ENCODE peak calls at places on chromosomes 6 and 20, in six cellular contexts. D is fibroblast of lung, L is left ventricle myocardium inferior, N is left lung, V is heart right ventricle, U is testis. M is an unnamed sample.

GRCh38 chr20:6173481-6173880 is 50.7 kb upstream of the FERMT1 start:
- DNase-seq in D (no peak), L (no peak), V (no peak), U (no peak), N (no peak), M (no peak)

GRCh38 chr6:159540152-159540551 is 152.9 kb downstream of the SOD2 start:
- DNase-seq in N (no peak), V (no peak), U (no peak), L (no peak), D (no peak), M (no peak)

GRCh38 chr20:1272368-1273155 is 6.5 kb downstream of the SNPH start:
- DNase-seq in U (peak), N (no peak), V (no peak), L (no peak), D (no peak), M (no peak)

GRCh38 chr6:30926644-30927043 is 5.3 kb downstream of the SFTA2 start:
- DNase-seq in U (no peak), V (no peak), L (no peak), D (no peak), N (peak), M (no peak)

GRCh38 chr20:51382986-51383821 is 159.3 kb downstream of the NFATC2 start:
- DNase-seq in V (no peak), U (no peak), L (no peak), N (peak), D (no peak), M (no peak)

GRCh38 chr20:35004051-35004725 is 48.5 kb downstream of the MYH7B start:
- DNase-seq in D (no peak), N (peak), L (peak), U (no peak), V (no peak), M (peak)

GRCh38 chr6:14286144-14286543 is 168.6 kb downstream of the CD83 start:
- DNase-seq in D (peak), L (no peak), N (no peak), U (no peak), V (no peak), M (no peak)

GRCh38 chr20:11905460-11906150 is 12.1 kb upstream of the BTBD3 start:
- DNase-seq in L (no peak), N (no peak), D (no peak), U (no peak), V (no peak), M (no peak)

GRCh38 chr20:41063442-41063841 is 34.8 kb downstream of the TOP1 start:
- DNase-seq in U (no peak), L (no peak), V (no peak), N (no peak), D (no peak), M (no peak)

GRCh38 chr6:159939591-159940016 is 29.3 kb upstream of the IGF2R start:
- DNase-seq in N (no peak), D (no peak), V (peak), L (peak), U (peak), M (peak)

GRCh38 chr20:51036827-51037229 is 13.9 kb upstream of the KCNG1 start:
- DNase-seq in L (no peak), N (no peak), V (no peak), U (no peak), D (no peak), M (no peak)

GRCh38 chr6:136365781-136366354 is 76.2 kb upstream of the BCLAF1 start:
- DNase-seq in N (peak), V (peak), L (peak), U (peak), D (no peak), M (peak)

GRCh38 chr6:149840345-149841075 is 23.6 kb downstream of the LRP11 start:
- DNase-seq in L (peak), U (peak), V (peak), N (peak), D (peak), M (peak)

GRCh38 chr6:41371992-41372525 is 36.7 kb downstream of the NCR2 start:
- DNase-seq in U (peak), N (no peak), L (no peak), D (peak), V (no peak), M (peak)

DNA sequence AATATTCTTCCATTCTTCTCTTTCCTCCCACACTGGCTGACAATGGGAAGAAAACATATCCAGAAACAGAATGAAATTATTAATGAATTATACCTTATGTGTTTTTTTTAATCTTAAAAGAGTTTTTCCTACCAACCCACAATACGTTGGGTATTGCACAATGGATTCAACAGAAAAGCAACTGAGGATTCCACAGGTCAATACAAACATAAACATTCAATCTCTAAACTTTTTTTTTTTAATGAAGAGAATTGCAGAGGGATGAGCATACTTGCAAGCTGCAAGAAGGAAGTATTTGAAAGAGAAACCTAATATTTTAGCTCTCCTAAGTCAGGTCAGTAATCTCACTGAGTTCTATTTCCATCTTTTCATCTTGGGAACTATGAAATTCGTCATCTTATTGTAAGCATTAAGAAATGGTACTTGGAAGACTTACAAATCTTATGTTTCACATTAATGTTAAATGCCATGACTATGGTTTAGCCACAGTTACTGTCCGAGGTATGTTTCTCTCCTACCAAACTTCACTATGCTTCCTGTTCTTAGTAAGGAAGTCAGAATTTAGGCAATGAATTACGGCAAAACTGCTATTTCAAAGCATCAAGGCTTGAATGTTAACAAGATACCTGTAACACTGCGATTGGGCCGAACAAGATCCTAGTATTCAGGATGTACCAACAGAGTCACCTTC is 100.8 kb downstream of the HIVEP2 start:
- DNase-seq in V (no peak), L (no peak), U (no peak), D (peak), N (no peak), M (no peak)
- H3K4me3 ChIP-seq in V (no peak), L (no peak), U (no peak), D (peak), N (no peak), M (no peak)

GRCh38 chr20:44552039-44552438 is 30.2 kb upstream of the SERINC3 start:
- DNase-seq in N (no peak), D (no peak), L (no peak), V (no peak), U (no peak), M (no peak)

GRCh38 chr20:44552568-44552949 is 29.8 kb upstream of the PKIG start:
- DNase-seq in U (no peak), D (no peak), N (no peak), L (no peak), V (no peak), M (no peak)

GRCh38 chr20:44549123-44549522 is 27.3 kb upstream of the SERINC3 start:
- DNase-seq in U (no peak), V (no peak), L (no peak), D (no peak), N (no peak), M (no peak)

GRCh38 chr20:44548171-44548678 is 26.4 kb upstream of the SERINC3 start:
- DNase-seq in D (no peak), V (no peak), U (no peak), L (no peak), N (no peak), M (no peak)

DNA sequence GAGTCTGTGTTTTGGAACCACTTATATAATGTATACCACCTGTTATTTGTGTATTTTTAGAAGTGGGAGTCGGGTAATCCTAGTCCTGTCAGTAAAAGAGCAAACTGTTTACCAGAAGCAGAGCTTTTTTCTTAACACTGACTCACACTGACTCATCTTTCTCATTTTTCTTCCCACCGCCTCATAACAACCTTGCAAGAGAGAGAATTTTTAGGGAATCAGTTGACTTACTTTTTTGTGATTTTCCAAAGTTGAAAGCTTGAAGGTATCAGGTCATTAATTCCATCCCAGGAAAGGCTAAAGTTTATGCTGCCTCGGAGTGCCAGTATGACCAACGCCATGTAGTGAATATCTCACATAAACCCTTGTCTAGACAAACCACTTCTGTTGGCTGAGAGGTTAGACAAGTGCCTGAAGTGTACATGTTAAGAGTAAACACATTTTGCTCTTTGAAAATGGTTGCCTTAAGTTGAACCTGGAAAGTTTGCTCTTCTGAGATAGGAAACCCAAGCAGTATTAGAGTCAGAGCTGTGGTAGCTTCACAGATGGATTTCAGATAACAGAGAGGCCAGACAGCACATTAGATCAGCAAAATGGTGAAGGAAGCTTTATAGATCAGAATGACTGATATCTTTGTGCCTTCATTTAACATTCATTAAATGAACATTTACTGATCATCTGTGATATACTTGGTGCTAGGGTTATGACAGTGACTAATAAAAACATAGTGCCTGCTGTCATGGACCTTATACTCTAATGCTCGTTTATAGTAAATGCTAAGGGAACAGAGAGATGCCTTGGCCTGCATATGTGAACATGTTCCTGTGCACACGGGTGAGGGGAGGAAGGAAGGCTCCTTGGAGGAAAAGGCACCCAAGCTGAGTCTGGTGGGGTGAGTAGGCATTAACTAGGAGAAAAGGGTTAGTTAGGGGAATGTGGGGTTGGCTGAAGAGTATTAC is 29.1 kb upstream of the PKIG start:
- DNase-seq in V (no peak), L (no peak), N (no peak), D (peak), U (no peak), M (no peak)
- H3K27ac ChIP-seq in V (peak), L (peak), N (peak), D (peak), U (no peak), M (peak)

GRCh38 chr6:146981981-146982380 is 222.2 kb upstream of the STXBP5 start:
- DNase-seq in N (no peak), D (no peak), V (no peak), L (no peak), U (no peak), M (no peak)

GRCh38 chr6:146980900-146981329 is 223.3 kb upstream of the STXBP5 start:
- DNase-seq in L (no peak), U (no peak), N (no peak), D (no peak), V (no peak), M (no peak)

GRCh38 chr6:146984251-146984924 is 219.8 kb upstream of the STXBP5 start:
- DNase-seq in D (peak), U (no peak), V (no peak), L (no peak), N (no peak), M (no peak)

GRCh38 chr6:146985966-146986365 is 218.3 kb upstream of the STXBP5 start:
- DNase-seq in N (no peak), U (no peak), D (no peak), V (no peak), L (no peak), M (no peak)

GRCh38 chr6:146985111-146985510 is 219.1 kb upstream of the STXBP5 start:
- DNase-seq in N (no peak), L (no peak), U (no peak), D (peak), V (no peak), M (no peak)
- H3K4me3 ChIP-seq in N (no peak), L (no peak), U (no peak), D (no peak), V (no peak), M (no peak)

GRCh38 chr6:1146500-1146899 is 165.4 kb upstream of the FOXQ1 start:
- DNase-seq in U (no peak), V (no peak), N (no peak), L (no peak), D (no peak), M (no peak)
- H3K27ac ChIP-seq in U (no peak), V (no peak), N (no peak), L (no peak), D (no peak), M (no peak)

DNA sequence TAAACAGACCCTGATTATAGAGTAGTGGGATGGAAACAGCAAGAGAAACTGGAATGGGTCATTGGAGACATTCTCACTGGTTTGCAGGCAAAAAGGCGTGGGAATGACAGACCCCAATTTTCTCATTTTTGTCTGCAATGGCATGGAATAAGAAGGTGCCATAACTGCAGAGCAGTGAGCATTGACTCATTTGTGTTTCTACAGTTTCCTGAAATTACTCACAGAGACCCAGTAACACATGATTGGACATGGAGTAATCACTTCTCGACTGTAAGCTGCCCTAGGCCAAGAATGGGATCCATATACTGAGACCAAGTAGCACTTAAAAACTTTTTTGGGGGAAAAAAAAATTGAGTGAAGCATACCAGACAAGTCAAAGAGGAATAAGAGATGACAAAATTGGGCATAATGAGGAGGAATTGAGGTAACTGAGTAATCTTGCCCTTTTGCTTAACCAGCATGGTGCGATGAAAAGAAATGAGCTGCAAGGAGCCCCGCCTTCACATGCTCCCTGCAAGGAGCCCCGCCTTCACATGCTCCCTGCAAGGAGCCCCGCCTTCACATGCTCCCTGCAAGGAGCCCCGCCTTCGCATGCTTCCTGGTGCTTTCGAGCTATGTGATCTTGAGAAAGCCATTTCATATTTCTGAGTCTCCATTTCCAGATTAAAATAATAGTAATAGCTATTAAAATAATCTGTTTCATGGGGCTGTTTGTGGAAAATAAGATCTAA is 44.2 kb downstream of the NHSL1 start:
- DNase-seq in V (peak), U (no peak), N (peak), D (no peak), L (no peak), M (no peak)
- H3K4me3 ChIP-seq in V (no peak), U (no peak), N (no peak), D (no peak), L (no peak), M (no peak)

GRCh38 chr6:35025241-35026188 is 115.6 kb downstream of the TCP11 start:
- DNase-seq in L (no peak), D (no peak), U (no peak), V (no peak), N (no peak), M (no peak)

GRCh38 chr6:35028781-35029180 is 112.4 kb downstream of the TCP11 start:
- DNase-seq in N (no peak), L (no peak), U (no peak), D (no peak), V (no peak), M (no peak)

GRCh38 chr6:35027807-35028206 is 113.3 kb downstream of the TCP11 start:
- DNase-seq in N (no peak), L (no peak), D (no peak), U (no peak), V (no peak), M (no peak)

GRCh38 chr6:35024601-35025054 is 116.5 kb downstream of the TCP11 start:
- DNase-seq in N (peak), V (peak), D (peak), L (peak), U (peak), M (peak)

GRCh38 chr6:35026434-35027222 is 114.5 kb downstream of the TCP11 start:
- DNase-seq in U (no peak), N (no peak), V (no peak), L (no peak), D (no peak), M (no peak)
- H3K27ac ChIP-seq in U (peak), N (peak), V (peak), L (peak), D (no peak), M (no peak)

GRCh38 chr6:22024973-22025467 is 271.8 kb downstream of the PRL start:
- DNase-seq in L (no peak), V (no peak), U (no peak), N (no peak), D (no peak), M (no peak)

GRCh38 chr6:22026160-22026678 is 270.6 kb downstream of the PRL start:
- DNase-seq in N (no peak), U (no peak), D (no peak), V (no peak), L (no peak), M (no peak)

GRCh38 chr6:22027226-22027725 is 269.6 kb downstream of the PRL start:
- DNase-seq in D (no peak), U (no peak), L (no peak), V (no peak), N (no peak), M (no peak)

GRCh38 chr6:22024004-22024403 is 272.8 kb downstream of the PRL start:
- DNase-seq in V (no peak), N (no peak), U (no peak), D (no peak), L (no peak), M (no peak)

GRCh38 chr6:22025468-22026159 is 271.2 kb downstream of the PRL start:
- DNase-seq in V (no peak), N (peak), U (peak), L (no peak), D (peak), M (no peak)
- H3K4me3 ChIP-seq in V (no peak), N (no peak), U (no peak), L (no peak), D (no peak), M (no peak)

GRCh38 chr6:36912583-36912982 is 26.8 kb downstream of the C6orf89 start:
- DNase-seq in L (no peak), N (no peak), D (peak), U (no peak), V (no peak), M (no peak)
- H3K27ac ChIP-seq in L (no peak), N (no peak), D (no peak), U (no peak), V (no peak), M (no peak)

DNA sequence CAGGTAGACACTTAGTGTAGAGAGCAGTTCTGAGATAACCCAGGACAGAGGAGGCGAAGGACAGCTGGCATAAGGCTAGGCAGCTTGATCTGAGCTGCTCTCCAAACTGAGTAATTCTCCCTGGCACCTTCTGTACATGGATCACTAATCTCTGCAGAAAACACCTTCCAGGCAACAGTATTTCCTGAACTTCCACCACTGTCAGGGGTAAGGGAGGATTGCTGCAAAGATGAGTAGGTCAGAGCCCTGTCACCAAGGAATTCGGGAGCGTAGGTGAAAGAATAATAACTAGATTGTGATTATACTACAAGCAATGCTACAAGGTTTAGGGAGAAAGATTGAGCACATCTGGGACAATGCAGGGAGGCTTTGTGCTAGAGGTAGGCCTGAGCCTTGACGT is 1.9 kb downstream of the HM13 start:
- DNase-seq in D (no peak), V (no peak), U (no peak), L (no peak), N (no peak), M (no peak)
- H3K4me3 ChIP-seq in D (peak), V (no peak), U (no peak), L (peak), N (peak), M (no peak)

DNA sequence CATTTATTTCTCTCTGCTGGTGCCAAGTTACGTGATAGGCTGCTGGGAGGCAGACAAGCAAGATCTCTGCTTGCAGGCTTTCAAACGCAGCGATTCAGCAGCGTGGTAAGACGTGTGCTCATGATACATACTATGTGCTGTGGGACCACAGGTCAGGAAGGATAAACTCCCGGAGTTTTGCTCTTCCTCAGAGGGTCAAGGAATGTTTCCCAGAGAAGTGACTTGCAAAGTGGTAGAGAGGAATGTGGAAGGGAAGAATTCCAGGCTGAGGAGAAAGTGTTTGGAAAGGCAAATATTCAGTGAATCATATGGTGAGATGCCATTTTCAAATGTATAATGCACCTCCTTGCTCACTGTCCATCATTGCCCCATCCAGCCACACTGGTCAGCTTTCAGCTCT is 46.5 kb downstream of the UTRN start:
- DNase-seq in V (no peak), U (no peak), L (no peak), N (no peak), D (peak), M (no peak)
- H3K27ac ChIP-seq in V (no peak), U (no peak), L (no peak), N (peak), D (peak), M (no peak)